ENCODE peak calls at places on chromosome 4, in ten cellular contexts. One of them, this sample, is unnamed.

GRCh38 chr4:24594887-24595286 is 10.5 kb upstream of the DHX15 start:
- DNase-seq in uterus: no peak
- DNase-seq in left ventricle myocardium inferior: no peak
- DNase-seq in prostate gland: no peak
- DNase-seq in CD8-positive, alpha-beta memory T cell: no peak
- DNase-seq in tibial nerve: no peak
- DNase-seq in neuronal stem cell: no peak
- DNase-seq in GM23248: no peak
- DNase-seq in adrenal gland: no peak
- DNase-seq in right atrium auricular region: no peak
- DNase-seq in this sample: no peak

GRCh38 chr4:115090483-115091075 is 22.8 kb downstream of the NDST4 start:
- DNase-seq in uterus: no peak
- DNase-seq in left ventricle myocardium inferior: no peak
- DNase-seq in prostate gland: no peak
- DNase-seq in CD8-positive, alpha-beta memory T cell: no peak
- DNase-seq in tibial nerve: no peak
- DNase-seq in neuronal stem cell: peak; percentile 33
- DNase-seq in GM23248: peak; percentile 52
- DNase-seq in adrenal gland: no peak
- DNase-seq in right atrium auricular region: no peak
- DNase-seq in this sample: no peak

GRCh38 chr4:13441506-13441905 is 42.6 kb downstream of the RAB28 start:
- DNase-seq in uterus: no peak
- DNase-seq in left ventricle myocardium inferior: no peak
- DNase-seq in prostate gland: no peak
- DNase-seq in CD8-positive, alpha-beta memory T cell: no peak
- DNase-seq in tibial nerve: no peak
- DNase-seq in neuronal stem cell: no peak
- DNase-seq in GM23248: no peak
- DNase-seq in adrenal gland: no peak
- DNase-seq in right atrium auricular region: no peak
- DNase-seq in this sample: no peak

GRCh38 chr4:104490096-104490769 is 4.5 kb downstream of the CXXC4 start:
- DNase-seq in uterus: no peak
- DNase-seq in left ventricle myocardium inferior: no peak
- DNase-seq in prostate gland: peak; percentile 20
- DNase-seq in CD8-positive, alpha-beta memory T cell: no peak
- DNase-seq in tibial nerve: no peak
- DNase-seq in neuronal stem cell: no peak
- DNase-seq in GM23248: no peak
- DNase-seq in adrenal gland: no peak
- DNase-seq in right atrium auricular region: no peak
- DNase-seq in this sample: no peak

GRCh38 chr4:179530953-179531352 is 2088.7 kb upstream of the AGA start:
- DNase-seq in uterus: no peak
- DNase-seq in left ventricle myocardium inferior: no peak
- DNase-seq in prostate gland: no peak
- DNase-seq in CD8-positive, alpha-beta memory T cell: no peak
- DNase-seq in tibial nerve: no peak
- DNase-seq in neuronal stem cell: no peak
- DNase-seq in GM23248: no peak
- DNase-seq in adrenal gland: no peak
- DNase-seq in right atrium auricular region: no peak
- DNase-seq in this sample: no peak

GRCh38 chr4:26786916-26787315 is 73.7 kb upstream of the STIM2 start:
- DNase-seq in uterus: no peak
- DNase-seq in left ventricle myocardium inferior: no peak
- DNase-seq in prostate gland: no peak
- DNase-seq in CD8-positive, alpha-beta memory T cell: no peak
- DNase-seq in tibial nerve: no peak
- DNase-seq in neuronal stem cell: no peak
- DNase-seq in GM23248: no peak
- DNase-seq in adrenal gland: no peak
- DNase-seq in right atrium auricular region: no peak
- DNase-seq in this sample: no peak

GRCh38 chr4:66330125-66330524 is 659.8 kb upstream of the EPHA5 start:
- DNase-seq in uterus: no peak
- DNase-seq in left ventricle myocardium inferior: no peak
- DNase-seq in prostate gland: no peak
- DNase-seq in CD8-positive, alpha-beta memory T cell: no peak
- DNase-seq in tibial nerve: no peak
- DNase-seq in neuronal stem cell: no peak
- DNase-seq in GM23248: no peak
- DNase-seq in adrenal gland: no peak
- DNase-seq in right atrium auricular region: no peak
- DNase-seq in this sample: no peak

GRCh38 chr4:4419896-4420295 is 33.0 kb downstream of the NSG1 start:
- DNase-seq in uterus: peak; percentile 5
- DNase-seq in left ventricle myocardium inferior: no peak
- DNase-seq in prostate gland: no peak
- DNase-seq in CD8-positive, alpha-beta memory T cell: no peak
- DNase-seq in tibial nerve: no peak
- DNase-seq in neuronal stem cell: no peak
- DNase-seq in GM23248: no peak
- DNase-seq in adrenal gland: no peak
- DNase-seq in right atrium auricular region: no peak
- DNase-seq in this sample: no peak

GRCh38 chr4:5034206-5034605 is 14.9 kb upstream of the CYTL1 start:
- DNase-seq in uterus: no peak
- DNase-seq in left ventricle myocardium inferior: no peak
- DNase-seq in prostate gland: no peak
- DNase-seq in CD8-positive, alpha-beta memory T cell: no peak
- DNase-seq in tibial nerve: no peak
- DNase-seq in neuronal stem cell: no peak
- DNase-seq in GM23248: no peak
- DNase-seq in adrenal gland: no peak
- DNase-seq in right atrium auricular region: no peak
- DNase-seq in this sample: no peak

GRCh38 chr4:94759767-94760211 is 2.0 kb downstream of the BMPR1B start:
- DNase-seq in uterus: no peak
- DNase-seq in left ventricle myocardium inferior: no peak
- DNase-seq in prostate gland: no peak
- DNase-seq in CD8-positive, alpha-beta memory T cell: no peak
- DNase-seq in tibial nerve: no peak
- DNase-seq in neuronal stem cell: no peak
- DNase-seq in GM23248: no peak
- DNase-seq in adrenal gland: no peak
- DNase-seq in right atrium auricular region: no peak
- DNase-seq in this sample: no peak

GRCh38 chr4:153809307-153809706 is 20.4 kb upstream of the SFRP2 start:
- DNase-seq in uterus: no peak
- DNase-seq in left ventricle myocardium inferior: no peak
- DNase-seq in prostate gland: no peak
- DNase-seq in CD8-positive, alpha-beta memory T cell: no peak
- DNase-seq in tibial nerve: no peak
- DNase-seq in neuronal stem cell: no peak
- DNase-seq in GM23248: no peak
- DNase-seq in adrenal gland: no peak
- DNase-seq in right atrium auricular region: no peak
- DNase-seq in this sample: no peak

GRCh38 chr4:181294421-181294820 is 948.8 kb upstream of the TENM3 start:
- DNase-seq in uterus: no peak
- DNase-seq in left ventricle myocardium inferior: no peak
- DNase-seq in prostate gland: no peak
- DNase-seq in CD8-positive, alpha-beta memory T cell: no peak
- DNase-seq in tibial nerve: no peak
- DNase-seq in neuronal stem cell: no peak
- DNase-seq in GM23248: no peak
- DNase-seq in adrenal gland: no peak
- DNase-seq in right atrium auricular region: no peak
- DNase-seq in this sample: no peak

GRCh38 chr4:181293541-181293940 is 949.7 kb upstream of the TENM3 start:
- DNase-seq in uterus: no peak
- DNase-seq in left ventricle myocardium inferior: no peak
- DNase-seq in prostate gland: no peak
- DNase-seq in CD8-positive, alpha-beta memory T cell: no peak
- DNase-seq in tibial nerve: no peak
- DNase-seq in neuronal stem cell: no peak
- DNase-seq in GM23248: no peak
- DNase-seq in adrenal gland: no peak
- DNase-seq in right atrium auricular region: no peak
- DNase-seq in this sample: no peak

GRCh38 chr4:181291615-181292014 is 951.6 kb upstream of the TENM3 start:
- DNase-seq in uterus: no peak
- DNase-seq in left ventricle myocardium inferior: no peak
- DNase-seq in prostate gland: no peak
- DNase-seq in CD8-positive, alpha-beta memory T cell: no peak
- DNase-seq in tibial nerve: no peak
- DNase-seq in neuronal stem cell: no peak
- DNase-seq in GM23248: no peak
- DNase-seq in adrenal gland: no peak
- DNase-seq in right atrium auricular region: no peak
- DNase-seq in this sample: no peak

GRCh38 chr4:181289203-181289602 is 954.0 kb upstream of the TENM3 start:
- DNase-seq in uterus: no peak
- DNase-seq in left ventricle myocardium inferior: no peak
- DNase-seq in prostate gland: no peak
- DNase-seq in CD8-positive, alpha-beta memory T cell: no peak
- DNase-seq in tibial nerve: no peak
- DNase-seq in neuronal stem cell: no peak
- DNase-seq in GM23248: no peak
- DNase-seq in adrenal gland: no peak
- DNase-seq in right atrium auricular region: no peak
- DNase-seq in this sample: no peak

DNA sequence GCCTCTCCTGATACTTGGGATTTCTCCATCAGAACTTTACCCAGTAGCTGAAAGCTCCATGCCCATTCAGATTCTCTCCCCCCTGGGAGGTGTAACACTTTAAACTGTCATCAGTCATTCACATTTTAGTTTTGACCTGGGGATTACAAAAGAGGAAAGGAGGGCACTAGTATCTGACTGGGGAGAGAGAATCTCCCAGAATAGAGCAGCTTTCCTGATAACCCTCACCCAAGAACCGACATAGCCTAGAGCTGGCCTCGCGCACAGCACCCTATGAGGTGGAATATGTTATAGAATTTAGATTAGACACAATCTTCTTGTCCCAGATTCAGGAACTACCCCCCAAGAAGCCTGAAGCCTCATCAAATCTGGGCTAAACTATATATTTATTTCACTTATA is 950.2 kb upstream of the TENM3 start:
- DNase-seq in uterus: no peak
- DNase-seq in left ventricle myocardium inferior: no peak
- DNase-seq in prostate gland: no peak
- DNase-seq in CD8-positive, alpha-beta memory T cell: no peak
- DNase-seq in tibial nerve: no peak
- DNase-seq in neuronal stem cell: no peak
- DNase-seq in GM23248: no peak
- DNase-seq in adrenal gland: no peak
- DNase-seq in right atrium auricular region: no peak
- DNase-seq in this sample: no peak
- H3K27ac ChIP-seq in uterus: no peak overlapping the region
- H3K27ac ChIP-seq in left ventricle myocardium inferior: no peak overlapping the region
- H3K27ac ChIP-seq in prostate gland: no peak overlapping the region
- H3K27ac ChIP-seq in CD8-positive, alpha-beta memory T cell: no peak overlapping the region
- H3K27ac ChIP-seq in tibial nerve: no peak overlapping the region
- H3K27ac ChIP-seq in neuronal stem cell: no peak overlapping the region
- H3K27ac ChIP-seq in GM23248: no peak overlapping the region
- H3K27ac ChIP-seq in adrenal gland: no peak overlapping the region
- H3K27ac ChIP-seq in right atrium auricular region: no peak overlapping the region
- H3K27ac ChIP-seq in this sample: no peak overlapping the region

DNA sequence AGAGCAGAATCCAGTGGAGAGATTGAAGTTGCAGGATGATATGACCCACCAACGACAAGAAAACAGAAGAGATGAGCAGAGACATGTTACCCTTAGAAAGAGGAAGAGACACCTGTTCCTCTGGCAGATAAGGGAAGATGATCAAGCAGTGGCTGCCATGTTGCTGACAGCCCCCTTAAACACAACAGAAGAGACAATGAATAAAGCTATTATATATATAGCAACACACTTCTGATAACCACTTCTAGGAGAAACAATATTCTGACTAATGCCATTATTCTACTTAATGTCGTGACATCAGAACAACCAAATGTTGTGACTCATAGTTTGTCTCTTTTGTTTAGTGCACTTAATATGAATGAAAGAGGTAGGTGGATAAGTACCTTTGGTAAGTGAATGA is 44.9 kb downstream of the SH3RF1 start:
- DNase-seq in uterus: no peak
- DNase-seq in left ventricle myocardium inferior: no peak
- DNase-seq in prostate gland: no peak
- DNase-seq in CD8-positive, alpha-beta memory T cell: no peak
- DNase-seq in tibial nerve: no peak
- DNase-seq in neuronal stem cell: no peak
- DNase-seq in GM23248: peak; percentile 80
- DNase-seq in adrenal gland: no peak
- DNase-seq in right atrium auricular region: no peak
- DNase-seq in this sample: no peak
- H3K4me3 ChIP-seq in uterus: no peak overlapping the region
- H3K4me3 ChIP-seq in left ventricle myocardium inferior: no peak overlapping the region
- H3K4me3 ChIP-seq in prostate gland: no peak overlapping the region
- H3K4me3 ChIP-seq in CD8-positive, alpha-beta memory T cell: no peak overlapping the region
- H3K4me3 ChIP-seq in tibial nerve: no peak overlapping the region
- H3K4me3 ChIP-seq in neuronal stem cell: no peak overlapping the region
- H3K4me3 ChIP-seq in GM23248: peak overlapping the region; percentile 42
- H3K4me3 ChIP-seq in adrenal gland: no peak overlapping the region
- H3K4me3 ChIP-seq in right atrium auricular region: no peak overlapping the region
- H3K4me3 ChIP-seq in this sample: no peak overlapping the region

DNA sequence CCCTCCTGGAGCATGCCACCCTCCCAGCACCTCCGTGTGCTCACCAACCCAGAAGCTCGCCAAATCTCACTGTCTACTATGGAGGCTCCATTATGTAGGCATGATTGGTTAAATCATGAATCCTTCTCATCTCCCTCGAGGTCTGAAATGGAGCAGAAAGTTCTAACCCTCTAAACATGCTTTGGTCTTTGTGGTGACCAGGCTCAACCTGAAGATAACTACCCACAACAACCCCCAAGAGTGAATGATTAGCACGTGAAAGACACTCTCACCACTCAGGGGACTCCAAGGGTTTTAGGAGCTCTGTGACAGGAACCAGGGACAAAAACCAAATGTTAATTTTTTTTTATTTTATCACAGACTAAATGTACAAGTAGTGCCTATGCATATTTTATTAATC is 47.2 kb downstream of the APBB2 start:
- DNase-seq in uterus: no peak
- DNase-seq in left ventricle myocardium inferior: no peak
- DNase-seq in prostate gland: no peak
- DNase-seq in CD8-positive, alpha-beta memory T cell: no peak
- DNase-seq in tibial nerve: no peak
- DNase-seq in neuronal stem cell: no peak
- DNase-seq in GM23248: no peak
- DNase-seq in adrenal gland: no peak
- DNase-seq in right atrium auricular region: no peak
- DNase-seq in this sample: no peak
- H3K27ac ChIP-seq in uterus: no peak overlapping the region
- H3K27ac ChIP-seq in left ventricle myocardium inferior: no peak overlapping the region
- H3K27ac ChIP-seq in prostate gland: no peak overlapping the region
- H3K27ac ChIP-seq in CD8-positive, alpha-beta memory T cell: no peak overlapping the region
- H3K27ac ChIP-seq in tibial nerve: no peak overlapping the region
- H3K27ac ChIP-seq in neuronal stem cell: no peak overlapping the region
- H3K27ac ChIP-seq in GM23248: no peak overlapping the region
- H3K27ac ChIP-seq in adrenal gland: no peak overlapping the region
- H3K27ac ChIP-seq in right atrium auricular region: no peak overlapping the region
- H3K27ac ChIP-seq in this sample: no peak overlapping the region

DNA sequence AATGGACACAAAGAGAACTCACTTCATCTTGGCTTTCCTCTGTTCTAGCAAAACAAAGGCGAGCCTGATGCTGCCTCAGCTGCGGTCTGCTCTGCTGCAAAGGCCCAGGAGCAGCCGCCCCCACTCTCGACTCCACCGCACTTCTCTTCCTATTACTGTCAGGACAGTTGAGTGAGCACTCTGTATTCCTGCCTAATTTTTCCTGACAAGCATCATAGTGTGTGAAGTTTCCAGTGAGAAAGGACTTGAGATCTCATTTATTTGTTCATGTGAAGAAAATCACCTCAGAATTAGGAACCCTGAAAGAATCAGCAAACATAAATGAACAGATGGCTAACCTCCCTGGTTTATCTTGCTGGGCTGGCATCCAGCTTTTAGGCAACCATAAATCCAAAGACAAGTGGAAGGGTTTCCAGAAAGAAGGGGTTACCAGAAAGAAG is 15.6 kb downstream of the SCARB2 start:
- DNase-seq in uterus: peak; percentile 68
- DNase-seq in left ventricle myocardium inferior: peak; percentile 44
- DNase-seq in prostate gland: peak; percentile 61
- DNase-seq in CD8-positive, alpha-beta memory T cell: no peak
- DNase-seq in tibial nerve: peak; percentile 42
- DNase-seq in neuronal stem cell: no peak
- DNase-seq in GM23248: peak; percentile 77
- DNase-seq in adrenal gland: no peak
- DNase-seq in right atrium auricular region: no peak
- DNase-seq in this sample: no peak
- H3K4me3 ChIP-seq in uterus: no peak overlapping the region
- H3K4me3 ChIP-seq in left ventricle myocardium inferior: peak overlapping the region; percentile 2
- H3K4me3 ChIP-seq in prostate gland: no peak overlapping the region
- H3K4me3 ChIP-seq in CD8-positive, alpha-beta memory T cell: no peak overlapping the region
- H3K4me3 ChIP-seq in tibial nerve: no peak overlapping the region
- H3K4me3 ChIP-seq in neuronal stem cell: no peak overlapping the region
- H3K4me3 ChIP-seq in GM23248: peak overlapping the region; percentile 36
- H3K4me3 ChIP-seq in adrenal gland: no peak overlapping the region
- H3K4me3 ChIP-seq in right atrium auricular region: no peak overlapping the region
- H3K4me3 ChIP-seq in this sample: no peak overlapping the region

This sample was measured in effector memory CD4-positive, alpha-beta T cell.